ENCODE peak calls at places on chromosomes 1 and 21, in five cellular contexts. A, S, L, D and H are unnamed samples.
A peak's percentile ranks its signal among the peaks of the same experiment; 100 is the strongest.

GRCh38 chr1:173168941-173169340 is 38.2 kb downstream of the TNFSF4 start:
- DNase-seq in L (no peak), D (peak; percentile 58), S (no peak), A (no peak), H (no peak)

GRCh38 chr1:227926216-227926791 is 21.4 kb downstream of the WNT9A start:
- DNase-seq in A (no peak), D (no peak), S (no peak), L (no peak), H (no peak)

GRCh38 chr21:35189077-35189863 is 140.2 kb upstream of the RUNX1 start:
- DNase-seq in S (no peak), L (no peak), D (peak; percentile 59), A (no peak), H (no peak)

GRCh38 chr1:247177755-247178154 is 5.9 kb upstream of the ZNF124 start:
- DNase-seq in A (no peak), S (no peak), L (no peak), D (no peak), H (no peak)

GRCh38 chr1:185016880-185017279 is 28.5 kb upstream of the RNF2 start:
- DNase-seq in L (no peak), D (peak; percentile 38), S (no peak), A (no peak), H (no peak)

GRCh38 chr21:25637846-25638245 is 1.2 kb upstream of the JAM2 start:
- DNase-seq in L (no peak), D (no peak), S (no peak), A (no peak), H (no peak)

GRCh38 chr1:165661691-165662090 is 30.7 kb downstream of the MGST3 start:
- DNase-seq in A (no peak), S (no peak), D (no peak), L (no peak), H (no peak)

GRCh38 chr1:94883688-94884087 is 43.2 kb downstream of the CNN3 start:
- DNase-seq in A (no peak), S (no peak), D (peak; percentile 66), L (no peak), H (no peak)

GRCh38 chr1:151474711-151475110 is 15.4 kb upstream of the POGZ start:
- DNase-seq in D (no peak), L (no peak), S (no peak), A (no peak), H (no peak)

GRCh38 chr1:74963120-74963519 is 171.1 kb upstream of the LHX8 start:
- DNase-seq in D (no peak), L (no peak), A (no peak), S (no peak), H (no peak)

GRCh38 chr1:158813159-158813558 is 18.0 kb upstream of the MNDA start:
- DNase-seq in D (no peak), S (no peak), A (no peak), L (no peak), H (no peak)

GRCh38 chr1:116472431-116472961 is 98.3 kb downstream of the CD58 start:
- DNase-seq in S (no peak), A (no peak), D (peak; percentile 70), L (peak; percentile 7), H (no peak)

GRCh38 chr1:165884690-165885304 is 57.4 kb downstream of the UCK2 start:
- DNase-seq in A (no peak), L (no peak), S (no peak), D (no peak), H (no peak)

GRCh38 chr1:159056069-159056698 is 20.4 kb downstream of the AIM2 start:
- DNase-seq in D (peak; percentile 21), A (peak; percentile 47), L (no peak), S (no peak), H (no peak)

GRCh38 chr1:111980684-111981083 is 8.8 kb downstream of the KCND3 start:
- DNase-seq in S (peak; percentile 46), L (peak; percentile 74), D (no peak), A (no peak), H (no peak)

GRCh38 chr1:171819946-171820345 is 21.4 kb upstream of the DNM3 start:
- DNase-seq in A (no peak), L (no peak), D (no peak), S (no peak), H (no peak)

GRCh38 chr1:173122958-173123852 is 72.5 kb upstream of the TNFSF18 start:
- DNase-seq in A (peak; percentile 83), D (peak; percentile 94), L (no peak), S (no peak), H (no peak)

GRCh38 chr21:42079939-42080787 is 9.0 kb downstream of the UMODL1 start:
- DNase-seq in S (no peak), A (no peak), D (no peak), L (no peak), H (no peak)

GRCh38 chr1:47751188-47751587 is 246.0 kb downstream of the TRABD2B start:
- DNase-seq in L (no peak), S (no peak), A (no peak), D (no peak), H (no peak)

GRCh38 chr1:55210990-55211389 is 4.2 kb downstream of the USP24 start:
- DNase-seq in L (no peak), S (peak; percentile 11), D (no peak), A (no peak), H (no peak)

GRCh38 chr1:54407957-54408700 is 1.9 kb upstream of the SSBP3 start:
- DNase-seq in A (peak; percentile 75), S (no peak), L (peak; percentile 11), D (peak; percentile 95), H (no peak)